ENCODE peak calls at places on chromosomes 1 and 21, in five cellular contexts. W, C, O, N and B are unnamed samples. For H3K9me3, the result is how much of the 10 kb centered on the place peaks cover.

GRCh38 chr1:64235910-64236309 is 32.5 kb downstream of the UBE2U start:
- DNase-seq in W (no peak), C (no peak), N (no peak), O (no peak), B (no peak)

GRCh38 chr1:183164963-183165362 is 21.1 kb upstream of the LAMC2 start:
- DNase-seq in O (no peak), C (no peak), N (no peak), W (no peak), B (no peak)

GRCh38 chr1:187839873-187840272 is 1011.1 kb downstream of the PLA2G4A start:
- DNase-seq in C (no peak), W (no peak), N (no peak), O (no peak), B (no peak)

GRCh38 chr1:48093696-48094518 is 96.7 kb upstream of the TRABD2B start:
- DNase-seq in W (peak), C (peak), N (peak), O (no peak), B (peak)

GRCh38 chr1:18009061-18009728 is 98.4 kb upstream of the IGSF21 start:
- DNase-seq in O (no peak), C (no peak), W (no peak), N (no peak), B (no peak)

GRCh38 chr1:69553726-69554125 is 14.0 kb upstream of the LRRC7 start:
- DNase-seq in O (no peak), N (no peak), C (no peak), W (no peak), B (no peak)

GRCh38 chr1:184563308-184563707 is 176.5 kb downstream of the C1orf21 start:
- DNase-seq in O (no peak), N (peak), W (no peak), C (no peak), B (no peak)

GRCh38 chr1:203290261-203291089 is 14.8 kb upstream of the BTG2 start:
- DNase-seq in N (no peak), C (peak), O (peak), W (peak), B (peak)

GRCh38 chr1:203996126-203996525 is 76.8 kb upstream of the SOX13 start:
- DNase-seq in W (no peak), N (peak), O (no peak), C (no peak), B (no peak)

GRCh38 chr1:85334962-85335361 is 58.5 kb upstream of the BCL10 start:
- DNase-seq in N (no peak), O (no peak), W (no peak), C (no peak), B (no peak)

GRCh38 chr1:116189481-116189880 is 78.3 kb downstream of the MAB21L3 start:
- DNase-seq in O (no peak), N (no peak), C (no peak), W (no peak), B (no peak)

GRCh38 chr1:97186381-97186780 is 464.8 kb downstream of the PTBP2 start:
- DNase-seq in O (no peak), W (no peak), C (no peak), N (peak), B (no peak)

GRCh38 chr1:114509596-114510234 is 1.3 kb downstream of the TRIM33 start:
- DNase-seq in C (no peak), N (no peak), W (no peak), O (no peak), B (no peak)

GRCh38 chr1:156898151-156898550 is 4.6 kb downstream of the PEAR1 start:
- DNase-seq in O (no peak), C (peak), W (peak), N (peak), B (no peak)

GRCh38 chr1:31335007-31335406 is 37.9 kb downstream of the FABP3 start:
- DNase-seq in C (no peak), O (no peak), N (peak), W (no peak), B (no peak)

GRCh38 chr1:221972262-221973235 is 230.7 kb upstream of the DUSP10 start:
- DNase-seq in O (no peak), N (no peak), W (no peak), C (no peak), B (no peak)

GRCh38 chr1:172105230-172105629 is 263.9 kb downstream of the DNM3 start:
- DNase-seq in N (no peak), C (no peak), O (no peak), W (no peak), B (no peak)

GRCh38 chr1:203185585-203185984 is 919 bp downstream of the CHI3L1 start:
- DNase-seq in O (no peak), C (no peak), N (no peak), W (no peak), B (no peak)

GRCh38 chr1:183278736-183279591 is 92.9 kb downstream of the LAMC2 start:
- DNase-seq in W (no peak), O (no peak), N (no peak), C (peak), B (no peak)

GRCh38 chr1:223320959-223321358 is 43.0 kb downstream of the SUSD4 start:
- DNase-seq in W (no peak), O (no peak), N (no peak), C (no peak), B (no peak)

GRCh38 chr21:35075546-35075945 is 26.4 kb upstream of the RUNX1 start:
- DNase-seq in N (peak), O (no peak), C (no peak), W (no peak), B (no peak)

GRCh38 chr1:220803401-220804201 is 16.9 kb downstream of the MTARC1 start:
- DNase-seq in W (no peak), N (peak), O (no peak), C (no peak), B (no peak)

GRCh38 chr1:244920911-244921310 is 56.6 kb upstream of the HNRNPU start:
- DNase-seq in N (no peak), C (no peak), W (no peak), O (no peak), B (no peak)

GRCh38 chr1:29655945-29656866 is 419.9 kb downstream of the PTPRU start:
- DNase-seq in W (no peak), O (no peak), N (peak), C (no peak), B (no peak)

GRCh38 chr1:93804412-93804811 is 74.6 kb downstream of the DNTTIP2 start:
- DNase-seq in W (no peak), C (no peak), N (peak), O (no peak), B (no peak)
- TF ChIP-seq POLR2A in W (no peak), C (no peak), N (no peak), O (no peak), B (no peak)

DNA sequence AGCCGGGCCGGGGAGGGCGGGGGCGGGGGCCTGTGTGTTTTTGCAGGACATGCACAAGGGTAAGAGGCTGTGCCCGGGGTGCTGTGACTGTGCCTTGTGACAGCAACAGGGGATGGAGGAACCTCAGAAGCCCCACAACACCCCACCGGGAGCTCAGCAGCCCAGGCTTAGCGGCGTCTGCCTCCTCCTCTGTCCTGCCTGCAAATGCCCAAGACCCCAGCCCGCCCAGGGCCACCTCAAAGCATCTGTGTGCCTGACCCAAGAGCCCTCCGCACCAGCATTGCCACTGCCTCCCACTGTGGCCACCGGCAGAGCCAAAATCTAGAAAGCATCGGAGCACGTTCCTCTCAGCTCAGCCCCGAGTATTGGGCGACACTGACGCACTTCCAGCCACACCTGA is 2.7 kb upstream of the ACTRT2 start:
- DNase-seq in C (no peak), W (no peak), N (no peak), O (no peak), B (peak)
- H3K9me3 ChIP-seq in C (under half), W (under half), N (under half), O (under half), B (under half)

GRCh38 chr1:83500531-83500930 is 498.4 kb downstream of the TTLL7 start:
- DNase-seq in C (no peak), N (no peak), W (no peak), O (no peak), B (no peak)

GRCh38 chr1:83503153-83503552 is 495.8 kb downstream of the TTLL7 start:
- DNase-seq in N (no peak), C (no peak), W (no peak), O (no peak), B (no peak)

GRCh38 chr1:83499998-83500397 is 498.9 kb downstream of the TTLL7 start:
- DNase-seq in N (no peak), W (no peak), O (no peak), C (no peak), B (no peak)

GRCh38 chr1:83497563-83497962 is 501.4 kb downstream of the TTLL7 start:
- DNase-seq in N (peak), C (no peak), O (no peak), W (no peak), B (no peak)

DNA sequence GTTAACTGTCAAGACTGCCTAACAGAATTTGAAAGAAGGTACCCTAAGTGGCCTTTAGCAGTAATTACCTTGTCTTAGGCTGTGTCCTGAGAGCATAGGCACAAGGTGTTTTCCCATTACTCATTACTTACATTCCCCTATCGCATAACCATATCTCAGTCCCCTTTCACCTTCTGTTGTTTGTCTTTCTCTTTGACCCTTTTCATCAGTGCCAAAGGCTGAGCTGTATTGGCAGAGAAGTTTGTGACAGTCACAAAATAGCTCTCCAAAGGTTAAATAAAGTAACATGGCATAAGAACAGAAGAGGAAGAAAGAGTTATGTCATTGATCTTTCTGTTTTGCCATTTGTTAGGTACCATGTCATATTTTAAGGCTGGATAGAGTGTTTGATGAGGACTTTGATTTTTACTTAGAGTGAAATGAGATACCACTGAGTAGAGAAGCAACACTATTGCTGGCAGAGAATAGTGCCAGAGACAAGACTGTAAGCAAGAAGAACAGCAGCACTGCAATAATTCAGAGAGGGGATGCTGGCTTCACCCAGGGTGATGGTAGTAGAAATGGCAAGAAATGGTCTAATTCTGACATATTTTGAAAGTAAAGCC is 497.8 kb downstream of the TTLL7 start:
- DNase-seq in O (no peak), C (no peak), N (no peak), W (no peak), B (no peak)
- TF ChIP-seq POLR2A in O (no peak), C (no peak), N (no peak), W (no peak), B (no peak)

DNA sequence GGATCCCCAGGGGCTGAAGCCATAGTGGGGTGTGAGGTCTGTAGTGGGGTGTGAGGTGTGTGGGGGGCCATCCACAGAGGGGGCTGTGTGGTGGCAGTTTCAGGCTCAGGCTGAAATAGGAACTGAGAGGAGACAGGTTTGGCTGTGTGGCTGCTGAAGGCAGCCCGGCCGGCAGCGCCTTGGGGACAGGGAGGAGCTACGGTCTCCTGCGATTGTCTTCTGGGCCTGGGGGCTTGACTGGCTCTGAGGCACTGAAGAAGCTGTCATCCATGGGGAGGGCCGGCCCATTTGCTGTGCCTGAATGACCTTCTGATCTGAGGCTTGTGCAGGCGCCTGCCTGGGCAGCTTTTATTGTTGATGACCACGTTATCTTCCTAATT is 10.0 kb upstream of the TTC34 start:
- DNase-seq in O (no peak), W (no peak), N (no peak), C (no peak), B (no peak)
- H3K9me3 ChIP-seq in O (under half), W (under half), N (under half), C (under half), B (under half)

GRCh38 chr1:208243522-208243850 is 698 bp downstream of the PLXNA2 start:
- DNase-seq in C (no peak), O (no peak), W (peak), N (peak), B (no peak)

GRCh38 chr1:208243851-208244583 is at the start of gene PLXNA2:
- DNase-seq in C (peak), O (peak), N (peak), W (peak), B (peak)

GRCh38 chr1:208241541-208241940 is 2.6 kb downstream of the PLXNA2 start:
- DNase-seq in N (no peak), O (no peak), C (no peak), W (no peak), B (no peak)

GRCh38 chr1:208242186-208242585 is 2.0 kb downstream of the PLXNA2 start:
- DNase-seq in N (no peak), W (no peak), C (no peak), O (no peak), B (no peak)

GRCh38 chr1:208242829-208243521 is 1.2 kb downstream of the PLXNA2 start:
- DNase-seq in C (peak), N (peak), O (no peak), W (peak), B (peak)
- TF ChIP-seq POLR2A in C (no peak), N (no peak), O (no peak), W (peak), B (no peak)

GRCh38 chr1:2867861-2868260 is 66.4 kb upstream of the TTC34 start:
- DNase-seq in O (no peak), W (no peak), N (no peak), C (no peak), B (no peak)

GRCh38 chr1:2867087-2867425 is 65.6 kb upstream of the TTC34 start:
- DNase-seq in C (no peak), W (no peak), O (no peak), N (no peak), B (no peak)

GRCh38 chr1:2865571-2866414 is 64.3 kb upstream of the TTC34 start:
- DNase-seq in W (no peak), N (no peak), O (no peak), C (no peak), B (no peak)

GRCh38 chr1:2865000-2865399 is 63.5 kb upstream of the TTC34 start:
- DNase-seq in O (no peak), W (no peak), C (no peak), N (no peak), B (no peak)

GRCh38 chr1:2866415-2867086 is 65.1 kb upstream of the TTC34 start:
- DNase-seq in W (no peak), O (no peak), C (no peak), N (no peak), B (no peak)
- H3K9me3 ChIP-seq in W (under half), O (under half), C (under half), N (under half), B (under half)

GRCh38 chr1:33347650-33347992 is 26.7 kb upstream of the A3GALT2 start:
- DNase-seq in W (peak), O (no peak), C (no peak), N (peak), B (no peak)

GRCh38 chr1:33348676-33349080 is 27.8 kb upstream of the A3GALT2 start:
- DNase-seq in O (no peak), W (no peak), N (no peak), C (no peak), B (no peak)

GRCh38 chr1:33349081-33349759 is 28.3 kb upstream of the A3GALT2 start:
- DNase-seq in W (peak), N (peak), C (peak), O (no peak), B (no peak)

GRCh38 chr1:33348194-33348593 is 27.3 kb upstream of the A3GALT2 start:
- DNase-seq in C (no peak), O (no peak), W (no peak), N (no peak), B (no peak)

GRCh38 chr1:33346921-33347649 is 26.2 kb upstream of the A3GALT2 start:
- DNase-seq in N (peak), C (peak), W (peak), O (no peak), B (no peak)
- TF ChIP-seq POLR2A in N (no peak), C (peak), W (peak), O (peak), B (no peak)

GRCh38 chr1:5794279-5794678 is 197.9 kb downstream of the NPHP4 start:
- DNase-seq in O (no peak), N (no peak), W (no peak), C (no peak), B (no peak)
- H3K9me3 ChIP-seq in O (under half), N (under half), W (under half), C (under half), B (under half)

DNA sequence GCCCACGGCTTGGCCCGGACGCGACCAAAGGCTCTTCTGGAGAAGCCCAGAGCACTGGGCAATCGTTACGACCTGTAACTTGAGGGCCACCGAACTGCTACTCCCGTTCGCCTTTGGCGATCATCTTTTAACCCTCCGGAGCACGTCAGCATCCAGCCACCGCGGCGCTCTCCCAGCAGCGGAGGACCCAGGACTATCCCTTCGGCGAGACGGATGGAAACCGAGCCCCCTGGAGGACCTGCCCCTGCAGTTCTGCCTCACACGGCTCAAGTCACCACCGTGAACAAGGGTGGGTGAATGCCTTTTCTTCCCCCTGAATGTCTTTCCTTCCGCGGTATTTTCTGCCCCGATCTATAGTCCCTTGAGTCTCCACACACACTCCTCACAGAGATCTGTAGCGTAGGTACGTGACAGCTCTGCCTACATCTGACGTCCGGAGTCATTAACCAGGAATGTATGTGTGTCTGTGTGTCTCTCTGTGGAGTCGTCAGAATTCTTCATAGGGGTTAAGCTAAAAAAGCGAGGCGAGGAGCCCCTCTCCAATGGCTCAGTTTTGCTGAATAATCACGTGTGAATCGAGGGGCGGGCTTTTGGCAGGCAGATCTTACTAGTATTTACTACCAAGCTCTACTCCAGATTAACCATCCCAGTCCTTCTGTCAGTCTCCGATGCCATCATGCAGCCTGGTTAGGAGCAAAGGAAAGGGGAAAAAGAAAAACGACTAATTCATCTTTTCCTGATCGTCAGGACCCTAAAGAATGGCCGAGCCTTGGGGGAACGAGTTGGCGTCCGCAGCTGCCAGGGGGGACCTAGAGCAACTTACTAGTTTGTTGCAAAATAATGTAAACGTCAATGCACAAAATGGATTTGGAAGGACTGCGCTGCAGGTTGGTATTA is at the start of gene CDKN2C:
- DNase-seq in C (peak), W (peak), N (peak), O (peak), B (peak)
- TF ChIP-seq POLR2A in C (no peak), W (peak), N (no peak), O (peak), B (no peak)